ENCODE peak calls at places on chromosomes 4 and X, in eight cellular contexts. E is endothelial cell, I is IMR-90, H is astrocyte of the spinal cord, J is left lung, Y is upper lobe of right lung, K is lower leg skin, F is nephron progenitor cell. L is an unnamed sample.

GRCh38 chr4:73608677-73609594 is 11.3 kb downstream of the RASSF6 start:
- DNase-seq in E (no peak), I (peak), H (peak), J (no peak), Y (no peak), K (no peak), F (no peak), L (no peak)

GRCh38 chr4:8387615-8388266 is 52.8 kb downstream of the ACOX3 start:
- DNase-seq in E (no peak), I (no peak), H (peak), J (peak), Y (no peak), K (no peak), F (no peak), L (no peak)

GRCh38 chrX:30488092-30488491 is 89.5 kb downstream of the TASL start:
- DNase-seq in E (no peak), I (peak), H (no peak), J (no peak), Y (no peak), K (no peak), F (no peak), L (no peak)

GRCh38 chrX:110138557-110138956 is 135.6 kb downstream of the TMEM164 start:
- DNase-seq in E (no peak), I (no peak), H (no peak), J (no peak), Y (no peak), K (no peak), F (no peak), L (no peak)

GRCh38 chr4:9703391-9703790 is 78.0 kb upstream of the DRD5 start:
- DNase-seq in E (peak), I (no peak), H (no peak), J (no peak), Y (peak), K (peak), F (peak), L (peak)

GRCh38 chrX:22126311-22126710 is 94.2 kb downstream of the PHEX start:
- DNase-seq in E (no peak), I (peak), H (no peak), J (no peak), Y (no peak), K (no peak), F (no peak), L (no peak)

GRCh38 chrX:49919617-49920016 is 2.8 kb upstream of the CLCN5 start:
- DNase-seq in E (peak), I (peak), H (peak), J (no peak), Y (no peak), K (no peak), F (peak), L (peak)

GRCh38 chrX:27765718-27766117 is 42.1 kb upstream of the MAGEB10 start:
- DNase-seq in E (no peak), I (no peak), H (no peak), J (no peak), Y (no peak), K (no peak), F (no peak), L (no peak)

GRCh38 chr4:53551963-53552362 is 39.3 kb downstream of the LNX1 start:
- DNase-seq in E (no peak), I (no peak), H (no peak), J (no peak), Y (no peak), K (no peak), F (no peak), L (no peak)

GRCh38 chr4:76968937-76969336 is 19.4 kb downstream of the SEPTIN11 start:
- DNase-seq in E (no peak), I (no peak), H (no peak), J (no peak), Y (no peak), K (no peak), F (no peak), L (no peak)

GRCh38 chrX:15474058-15474457 is 19.1 kb downstream of the PIR start:
- DNase-seq in E (no peak), I (no peak), H (no peak), J (no peak), Y (no peak), K (no peak), F (no peak), L (no peak)

GRCh38 chrX:147803948-147804347 is 107.8 kb upstream of the FMR1 start:
- DNase-seq in E (peak), I (no peak), H (peak), J (no peak), Y (no peak), K (no peak), F (no peak), L (no peak)

GRCh38 chr4:10715696-10716095 is 31.1 kb upstream of the CLNK start:
- DNase-seq in E (no peak), I (peak), H (peak), J (no peak), Y (no peak), K (no peak), F (no peak), L (no peak)

GRCh38 chr4:37522996-37523395 is 163.2 kb downstream of the RELL1 start:
- DNase-seq in E (no peak), I (no peak), H (no peak), J (no peak), Y (no peak), K (no peak), F (no peak), L (no peak)

GRCh38 chr4:82630079-82630478 is 68.3 kb upstream of the TMEM150C start:
- DNase-seq in E (no peak), I (no peak), H (no peak), J (no peak), Y (no peak), K (no peak), F (no peak), L (no peak)

GRCh38 chr4:177726111-177726510 is 283.9 kb upstream of the AGA start:
- DNase-seq in E (no peak), I (peak), H (peak), J (no peak), Y (no peak), K (no peak), F (no peak), L (no peak)

GRCh38 chr4:76615999-76616398 is 181.0 kb downstream of the SHROOM3 start:
- DNase-seq in E (no peak), I (no peak), H (no peak), J (no peak), Y (no peak), K (no peak), F (no peak), L (no peak)

GRCh38 chrX:39242187-39242586 is 440.9 kb downstream of the MID1IP1 start:
- DNase-seq in E (peak), I (no peak), H (no peak), J (no peak), Y (no peak), K (no peak), F (peak), L (no peak)

GRCh38 chr4:74202062-74202586 is 44.2 kb downstream of the MTHFD2L start:
- DNase-seq in E (no peak), I (peak), H (peak), J (no peak), Y (no peak), K (no peak), F (no peak), L (no peak)

GRCh38 chrX:15475021-15475420 is 18.1 kb downstream of the PIR start:
- DNase-seq in E (no peak), I (no peak), H (no peak), J (no peak), Y (no peak), K (no peak), F (no peak), L (no peak)

GRCh38 chr4:149896428-149896827 is 80.8 kb upstream of the IQCM start:
- DNase-seq in E (peak), I (peak), H (peak), J (no peak), Y (no peak), K (no peak), F (peak), L (no peak)
- TF ChIP-seq CTCF in E (no peak), I (peak), H (peak), J (peak), Y (no peak), K (no peak), F (peak), L (no peak)

DNA sequence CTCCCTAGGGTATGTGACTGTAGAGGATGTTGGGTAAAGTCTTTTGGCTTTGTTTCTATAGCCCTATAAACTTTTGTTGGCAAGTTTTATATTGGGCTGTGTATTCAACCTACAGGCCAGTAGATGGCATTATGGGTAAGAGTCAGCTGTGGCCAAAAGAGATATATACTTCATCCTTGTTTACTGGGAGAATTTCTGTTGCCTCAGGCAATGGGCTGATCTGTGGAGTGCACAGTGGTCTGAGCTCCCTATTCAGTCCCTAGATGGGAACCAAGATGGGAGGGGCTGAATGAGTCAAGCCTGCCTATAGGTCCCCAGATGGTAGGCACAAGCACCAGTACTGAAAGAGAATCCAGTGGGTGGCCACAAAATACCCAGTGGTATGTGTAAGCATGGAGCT is 580.6 kb downstream of the EPHA5 start:
- DNase-seq in E (no peak), I (no peak), H (peak), J (no peak), Y (no peak), K (no peak), F (no peak), L (no peak)
- TF ChIP-seq CTCF in E (no peak), I (no peak), H (peak), J (no peak), Y (no peak), K (no peak), F (no peak), L (no peak)

GRCh38 chr4:102625232-102625930 is 124.2 kb downstream of the NFKB1 start:
- DNase-seq in E (no peak), I (peak), H (peak), J (no peak), Y (no peak), K (peak), F (no peak), L (peak)
- TF ChIP-seq CTCF in E (no peak), I (peak), H (peak), J (no peak), Y (peak), K (no peak), F (no peak), L (peak)

GRCh38 chr4:78357122-78357521 is 194.4 kb upstream of the ANXA3 start:
- DNase-seq in E (no peak), I (no peak), H (no peak), J (no peak), Y (no peak), K (no peak), F (no peak), L (no peak)
- TF ChIP-seq CTCF in E (no peak), I (no peak), H (no peak), J (no peak), Y (no peak), K (no peak), F (no peak), L (no peak)

GRCh38 chr4:87444741-87445140 is 22.4 kb downstream of the NUDT9 start:
- DNase-seq in E (no peak), I (no peak), H (no peak), J (no peak), Y (no peak), K (no peak), F (no peak), L (no peak)
- TF ChIP-seq CTCF in E (no peak), I (no peak), H (no peak), J (no peak), Y (no peak), K (no peak), F (no peak), L (no peak)

GRCh38 chrX:149871940-149872339 is 9.0 kb upstream of the MAGEA8 start:
- DNase-seq in E (peak), I (no peak), H (no peak), J (no peak), Y (no peak), K (no peak), F (peak), L (peak)
- TF ChIP-seq CTCF in E (peak), I (peak), H (peak), J (no peak), Y (peak), K (no peak), F (peak), L (peak)

L was measured in natural killer cell.